ENCODE peak calls at places on chromosomes 2 and 18, in four cellular contexts. D, H, K and G are unnamed samples.

GRCh38 chr2:14628906-14629305 is 3.6 kb upstream of the LRATD1 start:
- DNase-seq in D (no peak), H (no peak), K (no peak), G (no peak)

GRCh38 chr2:207902822-207903221 is 122.5 kb downstream of the PLEKHM3 start:
- DNase-seq in D (peak; percentile 49), H (no peak), K (no peak), G (no peak)

GRCh38 chr2:51085679-51086078 is 53.7 kb upstream of the NRXN1 start:
- DNase-seq in D (no peak), H (no peak), K (no peak), G (no peak)

GRCh38 chr2:1609706-1610485 is 134.4 kb downstream of the PXDN start:
- DNase-seq in D (no peak), H (peak; percentile 67), K (no peak), G (no peak)

GRCh38 chr2:62661263-62661635 is 44.3 kb upstream of the EHBP1 start:
- DNase-seq in D (no peak), H (no peak), K (no peak), G (no peak)

GRCh38 chr18:55633032-55633431 is 45.0 kb upstream of the TCF4 start:
- DNase-seq in D (peak; percentile 31), H (no peak), K (no peak), G (no peak)

GRCh38 chr18:56836173-56836572 is 185.0 kb downstream of the WDR7 start:
- DNase-seq in D (no peak), H (no peak), K (no peak), G (peak; percentile 8)

GRCh38 chr2:129297430-129297829 is 682.0 kb upstream of the RAB6C start:
- DNase-seq in D (no peak), H (no peak), K (no peak), G (no peak)

GRCh38 chr18:60568211-60568610 is 195.6 kb upstream of the MC4R start:
- DNase-seq in D (no peak), H (no peak), K (no peak), G (no peak)

GRCh38 chr2:168814046-168814445 is 11.6 kb downstream of the NOSTRIN start:
- DNase-seq in D (no peak), H (no peak), K (peak; percentile 5), G (no peak)

GRCh38 chr2:233448220-233448559 is 93.9 kb downstream of the DGKD start:
- DNase-seq in D (peak; percentile 14), H (peak; percentile 31), K (no peak), G (peak; percentile 39)

GRCh38 chr2:151197184-151198070 is 64.2 kb downstream of the RBM43 start:
- DNase-seq in D (no peak), H (no peak), K (no peak), G (no peak)

GRCh38 chr2:68905116-68905515 is 33.9 kb upstream of the BMP10 start:
- DNase-seq in D (peak; percentile 13), H (no peak), K (no peak), G (no peak)

GRCh38 chr2:68900496-68901198 is 29.4 kb upstream of the BMP10 start:
- DNase-seq in D (peak; percentile 18), H (no peak), K (no peak), G (no peak)

GRCh38 chr2:68901561-68901960 is 30.4 kb upstream of the BMP10 start:
- DNase-seq in D (no peak), H (no peak), K (no peak), G (no peak)

DNA sequence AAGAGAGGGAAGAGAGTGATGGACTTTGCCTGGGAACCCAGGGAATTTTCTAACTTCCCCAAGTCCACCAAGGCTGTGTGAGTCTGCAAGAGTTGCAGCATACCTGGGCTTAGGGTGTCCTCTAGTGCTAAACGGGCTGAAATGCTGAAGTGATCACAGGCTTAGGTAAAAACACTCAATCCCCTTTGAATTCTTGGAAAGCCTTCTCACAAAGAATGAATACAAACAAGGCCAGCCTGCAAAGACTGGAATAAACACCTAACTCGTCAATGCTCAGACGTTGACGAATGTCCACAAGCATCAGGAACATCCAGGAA is 30.0 kb upstream of the BMP10 start:
- DNase-seq in D (peak; percentile 60), H (no peak), K (peak; percentile 44), G (no peak)
- TF ChIP-seq CTCF in D (peak; percentile 44), H (no peak), K (peak; percentile 52), G (no peak)

GRCh38 chr2:165852394-165852793 is 58.3 kb upstream of the GALNT3 start:
- DNase-seq in D (no peak), H (no peak), K (no peak), G (no peak)

GRCh38 chr2:165844216-165844615 is 50.2 kb upstream of the GALNT3 start:
- DNase-seq in D (no peak), H (no peak), K (no peak), G (no peak)

GRCh38 chr2:165846056-165846455 is 52.0 kb upstream of the GALNT3 start:
- DNase-seq in D (no peak), H (no peak), K (no peak), G (no peak)

DNA sequence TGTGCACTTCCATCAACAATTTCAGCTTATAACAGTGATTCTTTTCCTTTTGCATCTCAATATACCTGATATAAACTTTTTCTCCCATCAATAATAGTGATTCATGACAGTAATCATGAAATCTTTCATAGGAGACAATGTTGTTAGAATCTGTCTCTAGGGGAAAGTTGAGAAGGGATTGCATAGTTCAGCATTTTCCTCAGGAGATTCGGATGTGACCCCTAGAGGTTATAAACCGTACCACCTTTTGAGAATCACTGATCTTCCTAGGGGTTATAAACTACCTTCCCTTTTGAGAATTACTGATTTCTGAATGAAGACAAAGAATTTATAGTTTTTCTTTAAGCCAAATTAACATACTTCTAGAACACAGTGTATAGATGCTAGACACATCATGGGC is 53.0 kb upstream of the GALNT3 start:
- DNase-seq in D (no peak), H (no peak), K (no peak), G (no peak)
- TF ChIP-seq CTCF in D (no peak), H (no peak), K (no peak), G (no peak)

DNA sequence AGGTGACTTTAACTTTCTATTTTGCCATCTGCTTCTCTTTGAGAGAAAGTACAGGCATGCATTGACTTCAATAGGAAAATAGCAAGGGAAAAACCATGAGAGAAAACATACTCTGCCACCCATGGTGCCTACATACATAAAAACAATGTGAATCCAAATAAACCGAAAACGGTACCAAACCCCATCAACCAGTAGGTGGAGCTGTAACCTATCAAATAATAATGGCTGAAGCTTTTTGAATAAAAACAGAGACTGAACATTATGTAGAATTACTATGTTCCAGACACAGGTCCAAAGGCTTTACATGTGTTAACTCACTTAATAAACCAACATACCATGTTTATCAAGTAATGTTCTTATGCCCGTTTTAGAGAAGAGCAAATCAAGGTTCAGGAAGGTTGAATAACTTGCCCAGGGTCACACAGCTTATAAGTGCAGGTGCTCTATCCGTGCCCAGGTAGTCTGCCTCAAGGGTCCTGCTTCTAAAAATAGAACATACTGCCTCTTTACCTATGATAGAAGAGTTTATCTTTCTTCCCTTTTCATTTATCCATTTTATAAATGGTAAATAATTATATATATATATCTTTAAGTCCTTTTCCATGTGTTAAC is 293.9 kb upstream of the SYT4 start:
- DNase-seq in D (peak; percentile 72), H (no peak), K (peak; percentile 54), G (peak; percentile 41)
- TF ChIP-seq CTCF in D (peak; percentile 83), H (peak; percentile 56), K (peak; percentile 73), G (peak; percentile 81)

DNA sequence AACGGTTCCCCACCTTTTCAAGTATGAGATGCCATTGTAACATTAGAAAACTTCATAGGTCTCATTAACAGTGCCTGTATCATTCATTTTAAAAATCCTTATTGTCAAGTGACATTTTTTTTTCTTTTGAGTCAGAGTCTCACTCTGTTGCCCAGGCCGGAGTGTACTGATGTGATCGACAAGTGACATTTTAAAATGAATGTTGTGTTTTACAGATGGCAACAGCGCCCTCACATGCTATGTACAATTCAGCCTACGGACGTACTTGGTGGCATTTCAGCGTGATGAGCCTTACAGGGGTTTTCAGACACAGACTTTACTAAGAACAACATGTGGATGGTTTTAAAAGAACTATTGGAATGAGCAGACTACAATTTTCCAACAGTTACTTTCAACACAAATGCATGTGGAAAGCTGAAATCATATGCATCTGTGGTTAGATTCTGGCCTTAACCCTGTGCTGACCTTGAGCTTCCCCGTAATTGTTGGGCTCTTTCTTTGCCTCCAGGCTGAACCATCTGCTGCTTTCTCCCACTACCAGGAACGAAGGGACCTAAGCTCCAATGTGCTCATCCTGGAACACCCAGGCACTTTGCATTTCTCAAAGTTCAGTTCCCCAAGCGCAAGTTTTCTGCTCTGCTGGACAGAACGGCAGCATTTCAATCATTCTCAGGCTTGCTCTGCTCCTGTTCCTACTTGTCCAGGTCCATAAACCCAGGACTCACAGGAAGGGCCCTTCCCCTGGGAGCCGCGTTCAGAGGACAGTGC is 119.9 kb upstream of the NDUFV2 start:
- DNase-seq in D (peak; percentile 68), H (no peak), K (peak; percentile 82), G (no peak)
- TF ChIP-seq CTCF in D (peak; percentile 46), H (peak; percentile 43), K (peak; percentile 55), G (no peak)

GRCh38 chr2:96685592-96686459 is 43.3 kb downstream of the FER1L5 start:
- DNase-seq in D (peak; percentile 39), H (no peak), K (peak; percentile 58), G (no peak)
- TF ChIP-seq CTCF in D (no peak), H (no peak), K (no peak), G (no peak)